ENCODE peak calls at places on chromosomes 1 and 21, in nine cellular contexts. One of them, this sample, is unnamed.

GRCh38 chr1:171911506-171911905 is 70.2 kb downstream of the DNM3 start:
- DNase-seq in ovary: no peak
- DNase-seq in A549: peak
- DNase-seq in cardiac fibroblast: peak
- DNase-seq in uterus: no peak
- DNase-seq in IMR-90: no peak
- DNase-seq in hepatocyte: peak
- DNase-seq in thoracic aorta: no peak
- DNase-seq in tibial artery: no peak
- DNase-seq in this sample: no peak

GRCh38 chr1:115746021-115746690 is 22.4 kb downstream of the CASQ2 start:
- DNase-seq in ovary: no peak
- DNase-seq in A549: no peak
- DNase-seq in cardiac fibroblast: no peak
- DNase-seq in uterus: no peak
- DNase-seq in IMR-90: no peak
- DNase-seq in hepatocyte: no peak
- DNase-seq in thoracic aorta: no peak
- DNase-seq in tibial artery: no peak
- DNase-seq in this sample: no peak

GRCh38 chr1:53627031-53627430 is 111.9 kb downstream of the GLIS1 start:
- DNase-seq in ovary: no peak
- DNase-seq in A549: no peak
- DNase-seq in cardiac fibroblast: no peak
- DNase-seq in uterus: no peak
- DNase-seq in IMR-90: no peak
- DNase-seq in hepatocyte: no peak
- DNase-seq in thoracic aorta: no peak
- DNase-seq in tibial artery: no peak
- DNase-seq in this sample: no peak

GRCh38 chr1:77533660-77534295 is 148.7 kb downstream of the ZZZ3 start:
- DNase-seq in ovary: peak
- DNase-seq in A549: peak
- DNase-seq in cardiac fibroblast: peak
- DNase-seq in uterus: peak
- DNase-seq in IMR-90: peak
- DNase-seq in hepatocyte: peak
- DNase-seq in thoracic aorta: no peak
- DNase-seq in tibial artery: no peak
- DNase-seq in this sample: peak

GRCh38 chr1:183807549-183808168 is 2.7 kb downstream of the RGL1 start:
- DNase-seq in ovary: no peak
- DNase-seq in A549: no peak
- DNase-seq in cardiac fibroblast: peak
- DNase-seq in uterus: no peak
- DNase-seq in IMR-90: peak
- DNase-seq in hepatocyte: no peak
- DNase-seq in thoracic aorta: no peak
- DNase-seq in tibial artery: peak
- DNase-seq in this sample: peak

GRCh38 chr1:204814146-204814884 is 56.3 kb upstream of the NFASC start:
- DNase-seq in ovary: no peak
- DNase-seq in A549: no peak
- DNase-seq in cardiac fibroblast: no peak
- DNase-seq in uterus: peak
- DNase-seq in IMR-90: no peak
- DNase-seq in hepatocyte: no peak
- DNase-seq in thoracic aorta: no peak
- DNase-seq in tibial artery: no peak
- DNase-seq in this sample: no peak

GRCh38 chr1:19203440-19203839 is 6.6 kb downstream of the UBR4 start:
- DNase-seq in ovary: no peak
- DNase-seq in A549: peak
- DNase-seq in cardiac fibroblast: peak
- DNase-seq in uterus: no peak
- DNase-seq in IMR-90: peak
- DNase-seq in hepatocyte: no peak
- DNase-seq in thoracic aorta: peak
- DNase-seq in tibial artery: peak
- DNase-seq in this sample: peak

GRCh38 chr1:232923739-232924386 is 26.5 kb upstream of the NTPCR start:
- DNase-seq in ovary: no peak
- DNase-seq in A549: no peak
- DNase-seq in cardiac fibroblast: peak
- DNase-seq in uterus: no peak
- DNase-seq in IMR-90: peak
- DNase-seq in hepatocyte: no peak
- DNase-seq in thoracic aorta: no peak
- DNase-seq in tibial artery: no peak
- DNase-seq in this sample: no peak

GRCh38 chr21:42850866-42851391 is 28.4 kb downstream of the WDR4 start:
- DNase-seq in ovary: no peak
- DNase-seq in A549: peak
- DNase-seq in cardiac fibroblast: peak
- DNase-seq in uterus: no peak
- DNase-seq in IMR-90: no peak
- DNase-seq in hepatocyte: no peak
- DNase-seq in thoracic aorta: no peak
- DNase-seq in tibial artery: no peak
- DNase-seq in this sample: no peak

GRCh38 chr21:27104749-27105439 is 138.0 kb upstream of the ADAMTS5 start:
- DNase-seq in ovary: no peak
- DNase-seq in A549: no peak
- DNase-seq in cardiac fibroblast: peak
- DNase-seq in uterus: no peak
- DNase-seq in IMR-90: peak
- DNase-seq in hepatocyte: no peak
- DNase-seq in thoracic aorta: no peak
- DNase-seq in tibial artery: no peak
- DNase-seq in this sample: no peak

GRCh38 chr1:166479052-166479631 is 312.3 kb upstream of the FAM78B start:
- DNase-seq in ovary: peak
- DNase-seq in A549: peak
- DNase-seq in cardiac fibroblast: peak
- DNase-seq in uterus: peak
- DNase-seq in IMR-90: peak
- DNase-seq in hepatocyte: peak
- DNase-seq in thoracic aorta: no peak
- DNase-seq in tibial artery: peak
- DNase-seq in this sample: peak

GRCh38 chr1:43582162-43582566 is 51.5 kb downstream of the PTPRF start:
- DNase-seq in ovary: no peak
- DNase-seq in A549: peak
- DNase-seq in cardiac fibroblast: peak
- DNase-seq in uterus: peak
- DNase-seq in IMR-90: peak
- DNase-seq in hepatocyte: peak
- DNase-seq in thoracic aorta: no peak
- DNase-seq in tibial artery: no peak
- DNase-seq in this sample: peak

GRCh38 chr1:147078606-147079399 is 93.5 kb downstream of the PRKAB2 start:
- DNase-seq in ovary: no peak
- DNase-seq in A549: no peak
- DNase-seq in cardiac fibroblast: no peak
- DNase-seq in uterus: no peak
- DNase-seq in IMR-90: no peak
- DNase-seq in hepatocyte: no peak
- DNase-seq in thoracic aorta: no peak
- DNase-seq in tibial artery: no peak
- DNase-seq in this sample: no peak

GRCh38 chr1:147079400-147080012 is 92.8 kb downstream of the PRKAB2 start:
- DNase-seq in ovary: no peak
- DNase-seq in A549: no peak
- DNase-seq in cardiac fibroblast: no peak
- DNase-seq in uterus: no peak
- DNase-seq in IMR-90: no peak
- DNase-seq in hepatocyte: no peak
- DNase-seq in thoracic aorta: no peak
- DNase-seq in tibial artery: no peak
- DNase-seq in this sample: no peak

GRCh38 chr1:147080013-147080661 is 92.1 kb downstream of the PRKAB2 start:
- DNase-seq in ovary: no peak
- DNase-seq in A549: no peak
- DNase-seq in cardiac fibroblast: no peak
- DNase-seq in uterus: no peak
- DNase-seq in IMR-90: no peak
- DNase-seq in hepatocyte: no peak
- DNase-seq in thoracic aorta: no peak
- DNase-seq in tibial artery: no peak
- DNase-seq in this sample: no peak

GRCh38 chr1:147077936-147078605 is 94.2 kb downstream of the PRKAB2 start:
- DNase-seq in ovary: no peak
- DNase-seq in A549: no peak
- DNase-seq in cardiac fibroblast: no peak
- DNase-seq in uterus: no peak
- DNase-seq in IMR-90: no peak
- DNase-seq in hepatocyte: no peak
- DNase-seq in thoracic aorta: no peak
- DNase-seq in tibial artery: no peak
- DNase-seq in this sample: no peak

DNA sequence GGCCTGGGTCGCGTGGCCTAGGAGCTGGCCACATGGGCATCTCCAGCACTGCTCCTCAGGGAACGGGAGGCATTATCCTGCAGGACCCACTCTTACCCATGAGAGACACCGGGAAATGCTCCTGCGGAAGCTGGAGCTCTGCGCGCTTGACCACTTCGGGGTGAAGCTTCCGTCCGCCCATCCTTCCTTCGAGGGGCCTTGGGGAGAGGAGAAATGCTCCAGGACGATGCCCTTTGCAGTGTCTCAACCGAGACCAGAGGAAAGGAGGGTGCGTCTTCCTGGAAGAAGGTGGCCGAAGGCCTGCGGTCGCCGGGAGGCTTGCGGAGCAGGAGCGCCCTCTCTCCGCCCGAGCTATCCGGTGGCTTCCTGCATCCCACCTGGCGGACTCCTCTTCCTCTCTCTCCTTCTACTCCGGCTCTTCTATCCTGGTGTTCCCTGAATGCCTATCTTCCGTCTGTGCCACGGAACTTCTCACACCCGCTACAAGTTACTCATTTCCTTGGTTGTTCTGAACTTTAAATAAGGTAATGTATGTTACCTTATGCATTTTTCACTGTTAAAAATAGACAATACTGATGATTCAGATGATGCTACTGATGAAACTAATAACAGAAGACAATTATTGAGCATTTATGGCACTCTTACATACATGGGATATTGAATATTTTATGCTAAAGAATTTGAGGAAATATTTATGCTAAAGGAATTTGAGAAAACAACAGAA is 91.4 kb downstream of the PRKAB2 start:
- DNase-seq in ovary: no peak
- DNase-seq in A549: no peak
- DNase-seq in cardiac fibroblast: no peak
- DNase-seq in uterus: no peak
- DNase-seq in IMR-90: no peak
- DNase-seq in hepatocyte: no peak
- DNase-seq in thoracic aorta: no peak
- DNase-seq in tibial artery: no peak
- DNase-seq in this sample: no peak
- H3K4me3 ChIP-seq in ovary: no peak
- H3K4me3 ChIP-seq in A549: no peak
- H3K4me3 ChIP-seq in cardiac fibroblast: no peak
- H3K4me3 ChIP-seq in uterus: no peak
- H3K4me3 ChIP-seq in IMR-90: no peak
- H3K4me3 ChIP-seq in hepatocyte: no peak
- H3K4me3 ChIP-seq in thoracic aorta: peak
- H3K4me3 ChIP-seq in tibial artery: no peak
- H3K4me3 ChIP-seq in this sample: no peak

GRCh38 chr1:24168246-24168645 is 18.8 kb downstream of the IFNLR1 start:
- DNase-seq in ovary: no peak
- DNase-seq in A549: no peak
- DNase-seq in cardiac fibroblast: no peak
- DNase-seq in uterus: no peak
- DNase-seq in IMR-90: no peak
- DNase-seq in hepatocyte: no peak
- DNase-seq in thoracic aorta: no peak
- DNase-seq in tibial artery: no peak
- DNase-seq in this sample: no peak
- TF ChIP-seq CTCF in ovary: no peak
- TF ChIP-seq CTCF in A549: no peak
- TF ChIP-seq CTCF in cardiac fibroblast: no peak
- TF ChIP-seq CTCF in uterus: no peak
- TF ChIP-seq CTCF in IMR-90: no peak
- TF ChIP-seq CTCF in hepatocyte: no peak
- TF ChIP-seq CTCF in thoracic aorta: no peak
- TF ChIP-seq CTCF in tibial artery: no peak
- TF ChIP-seq CTCF in this sample: no peak

GRCh38 chr1:48341221-48341620 is 118.7 kb downstream of the SLC5A9 start:
- DNase-seq in ovary: no peak
- DNase-seq in A549: no peak
- DNase-seq in cardiac fibroblast: peak
- DNase-seq in uterus: no peak
- DNase-seq in IMR-90: peak
- DNase-seq in hepatocyte: no peak
- DNase-seq in thoracic aorta: no peak
- DNase-seq in tibial artery: no peak
- DNase-seq in this sample: no peak

GRCh38 chr1:48333316-48333715 is 110.8 kb downstream of the SLC5A9 start:
- DNase-seq in ovary: no peak
- DNase-seq in A549: no peak
- DNase-seq in cardiac fibroblast: peak
- DNase-seq in uterus: no peak
- DNase-seq in IMR-90: peak
- DNase-seq in hepatocyte: no peak
- DNase-seq in thoracic aorta: no peak
- DNase-seq in tibial artery: no peak
- DNase-seq in this sample: no peak

GRCh38 chr1:48338257-48338656 is 115.7 kb downstream of the SLC5A9 start:
- DNase-seq in ovary: no peak
- DNase-seq in A549: no peak
- DNase-seq in cardiac fibroblast: no peak
- DNase-seq in uterus: no peak
- DNase-seq in IMR-90: no peak
- DNase-seq in hepatocyte: no peak
- DNase-seq in thoracic aorta: no peak
- DNase-seq in tibial artery: no peak
- DNase-seq in this sample: no peak
- H3K4me3 ChIP-seq in ovary: no peak
- H3K4me3 ChIP-seq in A549: no peak
- H3K4me3 ChIP-seq in cardiac fibroblast: no peak
- H3K4me3 ChIP-seq in uterus: no peak
- H3K4me3 ChIP-seq in IMR-90: no peak
- H3K4me3 ChIP-seq in hepatocyte: no peak
- H3K4me3 ChIP-seq in thoracic aorta: no peak
- H3K4me3 ChIP-seq in tibial artery: no peak
- H3K4me3 ChIP-seq in this sample: no peak

DNA sequence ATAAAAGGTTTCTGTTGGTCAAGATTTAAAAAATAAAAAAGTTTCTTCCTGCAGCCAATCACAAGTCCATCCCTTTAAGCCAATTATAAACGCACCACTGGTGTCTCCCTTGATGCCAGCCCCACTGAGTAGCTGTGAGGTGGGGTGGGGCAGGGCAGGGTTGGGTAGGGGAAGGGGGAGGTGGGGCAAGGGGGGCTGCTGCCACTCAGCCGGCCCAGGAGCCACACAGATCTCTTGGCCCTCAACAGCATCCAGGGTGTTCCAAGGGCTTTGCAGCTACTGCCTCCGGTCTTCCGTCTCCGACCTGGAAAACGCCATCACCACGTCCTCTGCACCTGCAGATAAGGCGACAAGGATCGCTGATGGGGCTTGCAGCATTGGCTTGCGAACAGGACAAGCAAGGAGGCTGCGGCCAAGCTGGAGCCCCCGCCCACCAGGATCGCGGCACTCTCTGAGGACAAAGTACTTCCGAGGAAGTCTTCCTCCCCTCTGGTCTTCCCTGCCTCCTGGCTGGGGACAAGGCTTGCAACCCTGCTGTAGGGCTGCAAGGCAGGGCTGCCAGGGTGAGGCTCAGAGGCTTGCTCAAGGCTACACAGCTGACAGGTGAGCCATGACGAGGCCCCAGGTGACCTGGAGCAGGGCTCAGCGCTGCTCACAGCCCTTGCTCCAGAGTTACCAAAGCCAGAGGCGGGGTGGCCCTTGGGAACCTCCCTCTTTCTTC is 26.8 kb upstream of the CLSTN1 start:
- DNase-seq in ovary: no peak
- DNase-seq in A549: no peak
- DNase-seq in cardiac fibroblast: no peak
- DNase-seq in uterus: no peak
- DNase-seq in IMR-90: no peak
- DNase-seq in hepatocyte: no peak
- DNase-seq in thoracic aorta: no peak
- DNase-seq in tibial artery: no peak
- DNase-seq in this sample: no peak
- TF ChIP-seq CTCF in ovary: no peak
- TF ChIP-seq CTCF in A549: no peak
- TF ChIP-seq CTCF in cardiac fibroblast: no peak
- TF ChIP-seq CTCF in uterus: no peak
- TF ChIP-seq CTCF in IMR-90: no peak
- TF ChIP-seq CTCF in hepatocyte: no peak
- TF ChIP-seq CTCF in thoracic aorta: no peak
- TF ChIP-seq CTCF in tibial artery: no peak
- TF ChIP-seq CTCF in this sample: no peak

This sample was measured in astrocyte of the cerebellum.